ENCODE peak calls at places on chromosomes 16 and 17, in four cellular contexts. One of them, this sample, is unnamed.

GRCh38 chr16:86085795-86086194 is 186.8 kb downstream of the IRF8 start:
- DNase-seq in AG10803: no peak
- DNase-seq in stimulated activated CD8-positive, alpha-beta memory T cell treated with anti-CD3 and anti-CD28 coated beads, Interleukin-2, amount 100 ng/mL, for 48 hours: no peak
- DNase-seq in progenitor cell of endocrine pancreas: no peak
- DNase-seq in this sample: no peak

GRCh38 chr17:31596382-31597323 is 205.2 kb downstream of the RAB11FIP4 start:
- DNase-seq in AG10803: peak; percentile 99
- DNase-seq in stimulated activated CD8-positive, alpha-beta memory T cell treated with anti-CD3 and anti-CD28 coated beads, Interleukin-2, amount 100 ng/mL, for 48 hours: peak; percentile 1
- DNase-seq in progenitor cell of endocrine pancreas: no peak
- DNase-seq in this sample: peak; percentile 91

GRCh38 chr16:22369221-22369811 is 5.1 kb downstream of the CDR2 start:
- DNase-seq in AG10803: peak; percentile 62
- DNase-seq in stimulated activated CD8-positive, alpha-beta memory T cell treated with anti-CD3 and anti-CD28 coated beads, Interleukin-2, amount 100 ng/mL, for 48 hours: no peak
- DNase-seq in progenitor cell of endocrine pancreas: no peak
- DNase-seq in this sample: no peak

GRCh38 chr17:27453466-27453865 is 2.8 kb upstream of the KSR1 start:
- DNase-seq in AG10803: peak; percentile 26
- DNase-seq in stimulated activated CD8-positive, alpha-beta memory T cell treated with anti-CD3 and anti-CD28 coated beads, Interleukin-2, amount 100 ng/mL, for 48 hours: no peak
- DNase-seq in progenitor cell of endocrine pancreas: no peak
- DNase-seq in this sample: no peak

GRCh38 chr17:82889496-82890338 is 49.9 kb upstream of the ZNF750 start:
- DNase-seq in AG10803: no peak
- DNase-seq in stimulated activated CD8-positive, alpha-beta memory T cell treated with anti-CD3 and anti-CD28 coated beads, Interleukin-2, amount 100 ng/mL, for 48 hours: no peak
- DNase-seq in progenitor cell of endocrine pancreas: peak; percentile 46
- DNase-seq in this sample: no peak

GRCh38 chr17:73342057-73342522 is 30.3 kb upstream of the CDC42EP4 start:
- DNase-seq in AG10803: peak; percentile 87
- DNase-seq in stimulated activated CD8-positive, alpha-beta memory T cell treated with anti-CD3 and anti-CD28 coated beads, Interleukin-2, amount 100 ng/mL, for 48 hours: no peak
- DNase-seq in progenitor cell of endocrine pancreas: no peak
- DNase-seq in this sample: peak; percentile 89

GRCh38 chr17:40793800-40794199 is 6.0 kb downstream of the KRT28 start:
- DNase-seq in AG10803: no peak
- DNase-seq in stimulated activated CD8-positive, alpha-beta memory T cell treated with anti-CD3 and anti-CD28 coated beads, Interleukin-2, amount 100 ng/mL, for 48 hours: no peak
- DNase-seq in progenitor cell of endocrine pancreas: no peak
- DNase-seq in this sample: no peak

GRCh38 chr16:79307214-79307613 is 293.3 kb downstream of the MAF start:
- DNase-seq in AG10803: no peak
- DNase-seq in stimulated activated CD8-positive, alpha-beta memory T cell treated with anti-CD3 and anti-CD28 coated beads, Interleukin-2, amount 100 ng/mL, for 48 hours: no peak
- DNase-seq in progenitor cell of endocrine pancreas: no peak
- DNase-seq in this sample: no peak

GRCh38 chr17:17983376-17983775 is 10.7 kb downstream of the DRC3 start:
- DNase-seq in AG10803: no peak
- DNase-seq in stimulated activated CD8-positive, alpha-beta memory T cell treated with anti-CD3 and anti-CD28 coated beads, Interleukin-2, amount 100 ng/mL, for 48 hours: no peak
- DNase-seq in progenitor cell of endocrine pancreas: no peak
- DNase-seq in this sample: no peak

GRCh38 chr16:28258571-28258970 is 33.8 kb upstream of the SBK1 start:
- DNase-seq in AG10803: peak; percentile 9
- DNase-seq in stimulated activated CD8-positive, alpha-beta memory T cell treated with anti-CD3 and anti-CD28 coated beads, Interleukin-2, amount 100 ng/mL, for 48 hours: no peak
- DNase-seq in progenitor cell of endocrine pancreas: no peak
- DNase-seq in this sample: no peak